ENCODE peak calls at places on chromosomes 4 and X, in eight cellular contexts. One of them, this sample, is unnamed.

GRCh38 chr4:4217123-4217522 is 9.6 kb downstream of the OTOP1 start:
- DNase-seq in tibial nerve: no peak
- DNase-seq in right atrium auricular region: no peak
- DNase-seq in WERI-Rb-1: no peak
- DNase-seq in psoas muscle: no peak
- DNase-seq in brain microvascular endothelial cell: no peak
- DNase-seq in H9: no peak
- DNase-seq in GM23338: no peak
- DNase-seq in this sample: no peak

GRCh38 chrX:153995504-153995903 is 22.9 kb downstream of the TMEM187 start:
- DNase-seq in right atrium auricular region: no peak
- DNase-seq in tibial nerve: no peak
- DNase-seq in GM23338: no peak
- DNase-seq in H9: no peak
- DNase-seq in brain microvascular endothelial cell: no peak
- DNase-seq in psoas muscle: no peak
- DNase-seq in WERI-Rb-1: no peak
- DNase-seq in this sample: no peak

GRCh38 chr4:138870739-138871633 is 144.6 kb upstream of the NOCT start:
- DNase-seq in WERI-Rb-1: peak; percentile 76
- DNase-seq in brain microvascular endothelial cell: peak; percentile 74
- DNase-seq in right atrium auricular region: peak; percentile 74
- DNase-seq in H9: peak; percentile 67
- DNase-seq in GM23338: peak; percentile 88
- DNase-seq in tibial nerve: peak; percentile 33
- DNase-seq in psoas muscle: no peak
- DNase-seq in this sample: peak; percentile 73

GRCh38 chrX:96590403-96590802 is 94.2 kb upstream of the DIAPH2 start:
- DNase-seq in tibial nerve: no peak
- DNase-seq in right atrium auricular region: no peak
- DNase-seq in GM23338: no peak
- DNase-seq in WERI-Rb-1: no peak
- DNase-seq in psoas muscle: no peak
- DNase-seq in H9: no peak
- DNase-seq in brain microvascular endothelial cell: no peak
- DNase-seq in this sample: no peak

GRCh38 chr4:105022811-105023667 is 123.6 kb upstream of the TET2 start:
- DNase-seq in WERI-Rb-1: no peak
- DNase-seq in H9: no peak
- DNase-seq in GM23338: no peak
- DNase-seq in right atrium auricular region: no peak
- DNase-seq in psoas muscle: no peak
- DNase-seq in brain microvascular endothelial cell: no peak
- DNase-seq in tibial nerve: no peak
- DNase-seq in this sample: no peak

GRCh38 chrX:120768254-120768653 is 107.4 kb downstream of the CT47B1 start:
- DNase-seq in GM23338: no peak
- DNase-seq in H9: no peak
- DNase-seq in brain microvascular endothelial cell: no peak
- DNase-seq in right atrium auricular region: no peak
- DNase-seq in psoas muscle: no peak
- DNase-seq in WERI-Rb-1: no peak
- DNase-seq in tibial nerve: no peak
- DNase-seq in this sample: no peak

GRCh38 chr4:94653984-94654609 is 103.7 kb upstream of the BMPR1B start:
- DNase-seq in psoas muscle: no peak
- DNase-seq in brain microvascular endothelial cell: no peak
- DNase-seq in WERI-Rb-1: no peak
- DNase-seq in right atrium auricular region: no peak
- DNase-seq in H9: no peak
- DNase-seq in tibial nerve: no peak
- DNase-seq in GM23338: no peak
- DNase-seq in this sample: no peak

GRCh38 chr4:158873795-158874359 is 105.1 kb downstream of the FNIP2 start:
- DNase-seq in brain microvascular endothelial cell: peak; percentile 96
- DNase-seq in right atrium auricular region: no peak
- DNase-seq in WERI-Rb-1: no peak
- DNase-seq in tibial nerve: no peak
- DNase-seq in GM23338: no peak
- DNase-seq in H9: no peak
- DNase-seq in psoas muscle: no peak
- DNase-seq in this sample: no peak

GRCh38 chr4:179095585-179096228 is 1653.5 kb upstream of the AGA start:
- DNase-seq in brain microvascular endothelial cell: peak; percentile 3
- DNase-seq in tibial nerve: no peak
- DNase-seq in WERI-Rb-1: no peak
- DNase-seq in psoas muscle: no peak
- DNase-seq in right atrium auricular region: no peak
- DNase-seq in GM23338: peak; percentile 83
- DNase-seq in H9: peak; percentile 35
- DNase-seq in this sample: no peak

GRCh38 chrX:47145408-47146120 is 543 bp downstream of the RBM10 start:
- DNase-seq in WERI-Rb-1: no peak
- DNase-seq in GM23338: no peak
- DNase-seq in psoas muscle: no peak
- DNase-seq in tibial nerve: no peak
- DNase-seq in brain microvascular endothelial cell: no peak
- DNase-seq in H9: no peak
- DNase-seq in right atrium auricular region: no peak
- DNase-seq in this sample: no peak

GRCh38 chrX:21639775-21640174 is 18.4 kb downstream of the KLHL34 start:
- DNase-seq in WERI-Rb-1: no peak
- DNase-seq in right atrium auricular region: no peak
- DNase-seq in H9: no peak
- DNase-seq in tibial nerve: no peak
- DNase-seq in brain microvascular endothelial cell: no peak
- DNase-seq in GM23338: peak; percentile 7
- DNase-seq in psoas muscle: no peak
- DNase-seq in this sample: no peak

GRCh38 chr4:21638171-21638715 is 310.3 kb downstream of the KCNIP4 start:
- DNase-seq in H9: no peak
- DNase-seq in WERI-Rb-1: no peak
- DNase-seq in brain microvascular endothelial cell: no peak
- DNase-seq in tibial nerve: no peak
- DNase-seq in GM23338: no peak
- DNase-seq in right atrium auricular region: no peak
- DNase-seq in psoas muscle: no peak
- DNase-seq in this sample: no peak

GRCh38 chrX:132267392-132267791 is 48.1 kb upstream of the RAP2C start:
- DNase-seq in WERI-Rb-1: no peak
- DNase-seq in brain microvascular endothelial cell: no peak
- DNase-seq in H9: no peak
- DNase-seq in right atrium auricular region: no peak
- DNase-seq in tibial nerve: no peak
- DNase-seq in GM23338: no peak
- DNase-seq in psoas muscle: no peak
- DNase-seq in this sample: no peak

GRCh38 chr4:158814636-158815035 is 45.8 kb downstream of the FNIP2 start:
- DNase-seq in H9: no peak
- DNase-seq in brain microvascular endothelial cell: peak; percentile 61
- DNase-seq in psoas muscle: no peak
- DNase-seq in WERI-Rb-1: no peak
- DNase-seq in right atrium auricular region: no peak
- DNase-seq in GM23338: no peak
- DNase-seq in tibial nerve: no peak
- DNase-seq in this sample: no peak

GRCh38 chr4:3009422-3009821 is 46.1 kb downstream of the GRK4 start:
- DNase-seq in right atrium auricular region: no peak
- DNase-seq in tibial nerve: no peak
- DNase-seq in H9: peak; percentile 47
- DNase-seq in GM23338: peak; percentile 68
- DNase-seq in WERI-Rb-1: no peak
- DNase-seq in psoas muscle: no peak
- DNase-seq in brain microvascular endothelial cell: no peak
- DNase-seq in this sample: peak; percentile 32

GRCh38 chrX:119880552-119881437 is 9.2 kb downstream of the NDUFA1 start:
- DNase-seq in psoas muscle: no peak
- DNase-seq in tibial nerve: no peak
- DNase-seq in GM23338: peak; percentile 52
- DNase-seq in right atrium auricular region: no peak
- DNase-seq in WERI-Rb-1: peak; percentile 40
- DNase-seq in H9: peak; percentile 46
- DNase-seq in brain microvascular endothelial cell: peak; percentile 55
- DNase-seq in this sample: peak; percentile 36

GRCh38 chrX:70434914-70435586 is 9.6 kb upstream of the DLG3 start:
- DNase-seq in right atrium auricular region: no peak
- DNase-seq in WERI-Rb-1: no peak
- DNase-seq in GM23338: peak; percentile 26
- DNase-seq in tibial nerve: no peak
- DNase-seq in brain microvascular endothelial cell: no peak
- DNase-seq in H9: no peak
- DNase-seq in psoas muscle: peak; percentile 78
- DNase-seq in this sample: peak; percentile 11

GRCh38 chrX:13144927-13145659 is 100.7 kb upstream of the FAM9C start:
- DNase-seq in psoas muscle: no peak
- DNase-seq in right atrium auricular region: no peak
- DNase-seq in tibial nerve: no peak
- DNase-seq in WERI-Rb-1: no peak
- DNase-seq in brain microvascular endothelial cell: no peak
- DNase-seq in H9: no peak
- DNase-seq in GM23338: no peak
- DNase-seq in this sample: no peak

GRCh38 chr4:181562399-181562798 is 680.8 kb upstream of the TENM3 start:
- DNase-seq in right atrium auricular region: no peak
- DNase-seq in brain microvascular endothelial cell: no peak
- DNase-seq in H9: no peak
- DNase-seq in GM23338: no peak
- DNase-seq in tibial nerve: no peak
- DNase-seq in WERI-Rb-1: no peak
- DNase-seq in psoas muscle: no peak
- DNase-seq in this sample: no peak

GRCh38 chrX:37349131-37350033 is at the start of gene PRRG1:
- DNase-seq in right atrium auricular region: peak; percentile 75
- DNase-seq in H9: peak; percentile 91
- DNase-seq in brain microvascular endothelial cell: peak; percentile 67
- DNase-seq in tibial nerve: peak; percentile 42
- DNase-seq in psoas muscle: peak; percentile 89
- DNase-seq in GM23338: peak; percentile 83
- DNase-seq in WERI-Rb-1: peak; percentile 79
- DNase-seq in this sample: peak; percentile 76

GRCh38 chr4:94834496-94834895 is 76.7 kb downstream of the BMPR1B start:
- DNase-seq in psoas muscle: no peak
- DNase-seq in H9: no peak
- DNase-seq in right atrium auricular region: no peak
- DNase-seq in brain microvascular endothelial cell: no peak
- DNase-seq in GM23338: no peak
- DNase-seq in tibial nerve: no peak
- DNase-seq in WERI-Rb-1: no peak
- DNase-seq in this sample: no peak

GRCh38 chrX:31397119-31397518 is 325.3 kb upstream of the FTHL17 start:
- DNase-seq in psoas muscle: no peak
- DNase-seq in GM23338: no peak
- DNase-seq in WERI-Rb-1: no peak
- DNase-seq in brain microvascular endothelial cell: peak; percentile 20
- DNase-seq in right atrium auricular region: no peak
- DNase-seq in tibial nerve: no peak
- DNase-seq in H9: no peak
- DNase-seq in this sample: no peak

GRCh38 chr4:55393461-55394320 is 2.1 kb upstream of the TMEM165 start:
- DNase-seq in brain microvascular endothelial cell: no peak
- DNase-seq in psoas muscle: no peak
- DNase-seq in right atrium auricular region: no peak
- DNase-seq in WERI-Rb-1: no peak
- DNase-seq in tibial nerve: no peak
- DNase-seq in H9: no peak
- DNase-seq in GM23338: no peak
- DNase-seq in this sample: no peak

DNA sequence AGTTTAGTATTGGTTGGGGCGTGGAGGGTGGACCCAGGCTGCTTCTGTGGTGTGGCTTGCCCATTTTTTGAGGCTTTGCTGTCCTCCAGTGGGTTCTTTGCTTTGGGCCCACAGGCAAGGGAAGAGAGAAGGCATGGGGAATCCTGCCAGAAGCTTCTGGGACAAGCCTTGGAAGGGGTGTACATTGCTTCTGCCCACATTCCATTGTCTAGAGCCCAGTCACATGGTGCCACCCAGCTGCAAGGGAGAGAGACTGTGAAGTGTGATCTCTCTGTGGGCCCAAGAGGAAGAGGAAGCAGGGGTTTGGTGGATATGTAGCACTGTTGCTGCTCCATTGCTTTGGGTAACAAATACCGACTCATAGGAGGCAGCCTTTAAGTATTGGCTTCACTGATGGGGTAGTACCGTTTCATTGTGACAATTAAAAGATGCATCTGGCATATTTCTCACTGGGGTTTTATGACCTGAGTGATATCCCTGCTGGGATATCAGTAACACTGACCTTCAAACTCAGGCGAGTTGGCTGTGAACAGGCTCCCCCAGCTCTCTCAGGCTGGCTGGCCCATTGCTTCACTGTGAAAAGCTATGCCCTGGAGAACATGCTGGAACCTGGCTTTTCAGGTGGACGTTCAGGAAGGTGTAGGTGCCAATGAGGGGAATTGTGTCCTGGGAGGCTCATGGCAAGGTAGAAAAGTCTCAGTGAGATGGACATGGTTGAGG is 85.9 kb downstream of the CLDN34 start:
- DNase-seq in tibial nerve: no peak
- DNase-seq in WERI-Rb-1: no peak
- DNase-seq in psoas muscle: no peak
- DNase-seq in GM23338: no peak
- DNase-seq in right atrium auricular region: no peak
- DNase-seq in brain microvascular endothelial cell: no peak
- DNase-seq in H9: no peak
- DNase-seq in this sample: peak; percentile 28
- H3K27ac ChIP-seq in tibial nerve: peak overlapping the region; percentile 47
- H3K27ac ChIP-seq in WERI-Rb-1: no peak overlapping the region
- H3K27ac ChIP-seq in psoas muscle: no peak overlapping the region
- H3K27ac ChIP-seq in GM23338: no peak overlapping the region
- H3K27ac ChIP-seq in right atrium auricular region: peak overlapping the region; percentile 32
- H3K27ac ChIP-seq in brain microvascular endothelial cell: no peak overlapping the region
- H3K27ac ChIP-seq in H9: no peak overlapping the region
- H3K27ac ChIP-seq in this sample: no peak overlapping the region

GRCh38 chr4:127479031-127479622 is 153.6 kb upstream of the INTU start:
- DNase-seq in tibial nerve: no peak
- DNase-seq in psoas muscle: no peak
- DNase-seq in H9: no peak
- DNase-seq in right atrium auricular region: no peak
- DNase-seq in WERI-Rb-1: no peak
- DNase-seq in brain microvascular endothelial cell: peak; percentile 6
- DNase-seq in GM23338: peak; percentile 76
- DNase-seq in this sample: no peak
- TF ChIP-seq CTCF in tibial nerve: peak; percentile 34
- TF ChIP-seq CTCF in psoas muscle: peak; percentile 37
- TF ChIP-seq CTCF in H9: peak; percentile 82
- TF ChIP-seq CTCF in right atrium auricular region: no peak
- TF ChIP-seq CTCF in WERI-Rb-1: peak; percentile 40
- TF ChIP-seq CTCF in brain microvascular endothelial cell: peak; percentile 53
- TF ChIP-seq CTCF in GM23338: peak; percentile 87
- TF ChIP-seq CTCF in this sample: peak; percentile 31

GRCh38 chr4:73709461-73710033 is 30.8 kb upstream of the CXCL8 start:
- DNase-seq in H9: no peak
- DNase-seq in psoas muscle: no peak
- DNase-seq in WERI-Rb-1: no peak
- DNase-seq in brain microvascular endothelial cell: no peak
- DNase-seq in GM23338: no peak
- DNase-seq in tibial nerve: no peak
- DNase-seq in right atrium auricular region: no peak
- DNase-seq in this sample: no peak
- H3K27ac ChIP-seq in H9: no peak overlapping the region
- H3K27ac ChIP-seq in psoas muscle: no peak overlapping the region
- H3K27ac ChIP-seq in WERI-Rb-1: no peak overlapping the region
- H3K27ac ChIP-seq in brain microvascular endothelial cell: no peak overlapping the region
- H3K27ac ChIP-seq in GM23338: no peak overlapping the region
- H3K27ac ChIP-seq in tibial nerve: no peak overlapping the region
- H3K27ac ChIP-seq in right atrium auricular region: no peak overlapping the region
- H3K27ac ChIP-seq in this sample: no peak overlapping the region

GRCh38 chr4:169439244-169439643 is 168.5 kb upstream of the SH3RF1 start:
- DNase-seq in right atrium auricular region: no peak
- DNase-seq in H9: no peak
- DNase-seq in WERI-Rb-1: no peak
- DNase-seq in GM23338: no peak
- DNase-seq in brain microvascular endothelial cell: no peak
- DNase-seq in psoas muscle: no peak
- DNase-seq in tibial nerve: no peak
- DNase-seq in this sample: no peak
- TF ChIP-seq CTCF in right atrium auricular region: no peak
- TF ChIP-seq CTCF in H9: no peak
- TF ChIP-seq CTCF in WERI-Rb-1: no peak
- TF ChIP-seq CTCF in GM23338: no peak
- TF ChIP-seq CTCF in brain microvascular endothelial cell: no peak
- TF ChIP-seq CTCF in psoas muscle: no peak
- TF ChIP-seq CTCF in tibial nerve: no peak
- TF ChIP-seq CTCF in this sample: no peak